ENCODE peak calls at places on chromosomes 13 and 19, in four cellular contexts. B is HepG2, H is H1, F is GM12878. U is an unnamed sample.

GRCh38 chr19:3479177-3479818 is 1.0 kb downstream of the SMIM24 start:
- DNase-seq in B (no peak), H (no peak), F (no peak), U (peak)

GRCh38 chr13:33388254-33388998 is 102.9 kb upstream of the STARD13 start:
- DNase-seq in B (no peak), H (no peak), F (no peak), U (no peak)

GRCh38 chr19:54063350-54064078 is at the start of gene VSTM1:
- DNase-seq in B (no peak), H (no peak), F (no peak), U (peak)

GRCh38 chr19:48230555-48231129 is 25.1 kb downstream of the CARD8 start:
- DNase-seq in B (no peak), H (no peak), F (no peak), U (no peak)

GRCh38 chr13:47087841-47088240 is 191.0 kb upstream of the HTR2A start:
- DNase-seq in B (no peak), H (no peak), F (no peak), U (no peak)

GRCh38 chr19:58166268-58166667 is 15.7 kb upstream of the ZNF329 start:
- DNase-seq in B (no peak), H (no peak), F (no peak), U (no peak)

GRCh38 chr19:54206030-54206830 is 5.6 kb downstream of the RPS9 start:
- DNase-seq in B (no peak), H (no peak), F (no peak), U (peak)

GRCh38 chr13:42996584-42996983 is 4.5 kb upstream of the EPSTI1 start:
- DNase-seq in B (peak), H (no peak), F (no peak), U (no peak)

GRCh38 chr19:42515241-42515832 is 12.9 kb downstream of the CEACAM1 start:
- DNase-seq in B (no peak), H (no peak), F (no peak), U (no peak)

GRCh38 chr13:29568731-29569130 is 26.8 kb downstream of the SLC7A1 start:
- DNase-seq in B (no peak), H (no peak), F (no peak), U (no peak)

GRCh38 chr19:23345838-23346237 is 49.4 kb downstream of the ZNF91 start:
- DNase-seq in B (no peak), H (peak), F (no peak), U (peak)

GRCh38 chr13:78192721-78193120 is 274.1 kb upstream of the EDNRB start:
- DNase-seq in B (no peak), H (no peak), F (no peak), U (no peak)

GRCh38 chr13:83499286-83499685 is 383.0 kb downstream of the SLITRK1 start:
- DNase-seq in B (no peak), H (no peak), F (no peak), U (no peak)

GRCh38 chr19:3370728-3371591 is 4.6 kb downstream of the NFIC start:
- DNase-seq in B (no peak), H (no peak), F (no peak), U (no peak)

GRCh38 chr13:107835339-107836018 is 379.9 kb downstream of the LIG4 start:
- DNase-seq in B (no peak), H (no peak), F (no peak), U (no peak)

GRCh38 chr13:51549050-51549449 is 35.2 kb upstream of the WDFY2 start:
- DNase-seq in B (peak), H (no peak), F (peak), U (peak)

GRCh38 chr19:42114412-42114811 is 17.8 kb downstream of the POU2F2 start:
- DNase-seq in B (no peak), H (no peak), F (peak), U (no peak)

GRCh38 chr13:20161275-20161950 is 561 bp upstream of the GJA3 start:
- DNase-seq in B (no peak), H (no peak), F (no peak), U (no peak)

GRCh38 chr13:106569233-106570095 is 1.5 kb upstream of the ARGLU1 start:
- DNase-seq in B (no peak), H (no peak), F (no peak), U (no peak)

GRCh38 chr13:106349080-106349841 is 186.2 kb downstream of the EFNB2 start:
- DNase-seq in B (no peak), H (peak), F (no peak), U (no peak)

GRCh38 chr19:13143135-13143534 is 7.0 kb downstream of the STX10 start:
- DNase-seq in B (peak), H (no peak), F (no peak), U (no peak)

GRCh38 chr13:47168086-47168485 is 271.2 kb upstream of the HTR2A start:
- DNase-seq in B (no peak), H (no peak), F (no peak), U (no peak)

GRCh38 chr19:3603121-3603841 is 3.4 kb downstream of the TBXA2R start:
- DNase-seq in B (no peak), H (no peak), F (no peak), U (no peak)

GRCh38 chr13:101627556-101627943 is 175.1 kb downstream of the ITGBL1 start:
- DNase-seq in B (no peak), H (no peak), F (no peak), U (no peak)

GRCh38 chr13:40408602-40409001 is 257.8 kb downstream of the FOXO1 start:
- DNase-seq in B (no peak), H (no peak), F (no peak), U (no peak)

GRCh38 chr19:12733369-12733896 is 1.1 kb downstream of the TRIR start:
- DNase-seq in B (peak), H (no peak), F (no peak), U (peak)

GRCh38 chr19:51740356-51740755 is 11.3 kb downstream of the FPR1 start:
- DNase-seq in B (no peak), H (no peak), F (no peak), U (no peak)

GRCh38 chr19:51735759-51736449 is 12.1 kb upstream of the HAS1 start:
- DNase-seq in B (no peak), H (no peak), F (no peak), U (no peak)

GRCh38 chr19:51737924-51738323 is 13.8 kb downstream of the FPR1 start:
- DNase-seq in B (no peak), H (no peak), F (no peak), U (no peak)

GRCh38 chr19:51742736-51743288 is 8.9 kb downstream of the FPR1 start:
- DNase-seq in B (no peak), H (no peak), F (no peak), U (no peak)

GRCh38 chr19:51739466-51740213 is 12.0 kb downstream of the FPR1 start:
- DNase-seq in B (no peak), H (no peak), F (no peak), U (no peak)
- TF ChIP-seq HDAC6 in B (no peak), H (no peak), F (no peak), U (no peak)

DNA sequence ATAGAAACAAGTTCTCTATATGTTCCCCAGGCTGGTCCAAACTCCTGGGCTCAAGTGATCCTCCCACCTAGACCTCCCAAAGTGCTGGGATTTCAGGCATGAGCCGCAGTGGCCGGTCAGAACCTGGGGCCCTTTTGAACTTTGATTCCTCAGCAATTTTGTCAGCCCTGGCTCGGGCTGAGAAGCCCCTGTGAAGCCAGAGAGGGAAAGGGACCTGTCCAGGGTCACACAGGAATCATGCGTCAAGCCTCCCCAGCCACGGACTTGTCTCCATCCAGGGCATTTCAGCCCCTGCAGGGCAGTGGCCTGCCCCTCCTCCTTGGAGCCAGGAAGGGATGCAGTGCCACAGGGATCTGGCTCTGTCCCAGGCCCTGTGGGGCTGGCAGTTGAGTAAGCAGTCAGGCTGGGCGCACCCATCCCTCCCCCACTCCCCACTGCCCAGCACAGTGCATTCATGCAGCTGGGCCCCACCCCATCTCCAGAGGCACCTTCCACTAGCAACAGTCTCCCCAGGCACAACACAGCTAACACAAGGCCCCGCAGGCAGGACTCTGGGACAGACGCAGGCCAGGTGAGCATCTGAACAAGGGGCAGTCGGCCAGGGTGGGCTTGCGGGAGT is at the start of gene CAPS:
- DNase-seq in B (peak), H (no peak), F (no peak), U (no peak)
- TF ChIP-seq HDAC6 in B (no peak), H (no peak), F (no peak), U (no peak)

GRCh38 chr13:108958013-108958376 is 328.6 kb downstream of the MYO16 start:
- DNase-seq in B (no peak), H (no peak), F (no peak), U (no peak)

GRCh38 chr13:108959254-108959653 is 329.8 kb downstream of the MYO16 start:
- DNase-seq in B (no peak), H (no peak), F (no peak), U (no peak)

GRCh38 chr13:108960006-108960405 is 330.6 kb downstream of the MYO16 start:
- DNase-seq in B (no peak), H (no peak), F (no peak), U (no peak)

GRCh38 chr13:108955741-108956140 is 326.3 kb downstream of the MYO16 start:
- DNase-seq in B (no peak), H (no peak), F (no peak), U (no peak)

DNA sequence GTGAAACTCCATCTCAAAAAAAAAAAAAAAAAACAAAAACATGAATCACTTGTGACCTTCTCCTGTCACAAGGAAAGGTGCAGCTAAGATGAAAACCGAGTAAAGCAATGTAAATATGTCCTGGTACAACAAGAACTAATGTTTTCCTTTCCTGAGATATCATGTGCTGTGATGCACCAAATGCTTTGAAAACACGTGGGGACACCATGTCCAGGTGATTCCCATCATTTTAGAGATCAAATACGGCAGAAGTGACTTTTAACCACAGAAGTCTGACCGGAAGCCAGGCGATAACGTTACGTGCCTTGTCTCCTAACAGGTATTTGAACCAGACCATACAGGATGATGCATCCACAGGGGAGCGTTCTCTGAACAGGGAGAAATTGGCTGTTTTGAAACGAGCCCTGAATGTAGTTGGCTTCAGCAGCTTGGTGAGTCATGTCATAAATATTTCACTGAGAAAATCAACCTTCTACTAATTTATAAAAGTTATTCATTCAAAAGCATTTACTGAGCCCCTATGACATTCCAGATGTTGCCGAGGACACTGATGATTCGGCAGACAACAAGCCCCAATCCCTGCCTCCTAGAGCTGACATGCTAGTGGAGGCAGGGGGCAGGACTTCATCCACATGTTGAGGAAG is 328.1 kb downstream of the MYO16 start:
- DNase-seq in B (no peak), H (no peak), F (no peak), U (no peak)
- TF ChIP-seq HDAC6 in B (no peak), H (no peak), F (no peak), U (no peak)

GRCh38 chr19:47158879-47159509 is 28.4 kb downstream of the SAE1 start:
- DNase-seq in B (no peak), H (no peak), F (no peak), U (no peak)
- TF ChIP-seq HDAC6 in B (no peak), H (no peak), F (no peak), U (no peak)